ENCODE peak calls at places on chromosomes 5 and 9, in seven cellular contexts. C, V, F, H, W, X and J are unnamed samples.

GRCh38 chr9:81462759-81463158 is 226.6 kb downstream of the TLE1 start:
- DNase-seq in C (no peak), V (no peak), F (no peak), H (no peak), W (no peak), X (no peak), J (no peak)

GRCh38 chr5:106523842-106524241 is 1146.9 kb downstream of the EFNA5 start:
- DNase-seq in C (peak), V (no peak), F (no peak), H (no peak), W (peak), X (no peak), J (no peak)

GRCh38 chr9:120693609-120694008 is 20.7 kb downstream of the MEGF9 start:
- DNase-seq in C (no peak), V (no peak), F (no peak), H (no peak), W (peak), X (no peak), J (no peak)

GRCh38 chr9:75993434-75993833 is 103.0 kb downstream of the PCSK5 start:
- DNase-seq in C (peak), V (no peak), F (no peak), H (no peak), W (peak), X (no peak), J (no peak)

GRCh38 chr5:132771559-132771998 is 5.5 kb downstream of the SEPTIN8 start:
- DNase-seq in C (peak), V (no peak), F (no peak), H (no peak), W (peak), X (no peak), J (no peak)

GRCh38 chr5:150751096-150751891 is 7.5 kb downstream of the DCTN4 start:
- DNase-seq in C (no peak), V (no peak), F (no peak), H (no peak), W (peak), X (no peak), J (no peak)

GRCh38 chr5:95471922-95472321 is 80.8 kb downstream of the FAM81B start:
- DNase-seq in C (no peak), V (no peak), F (no peak), H (no peak), W (peak), X (no peak), J (no peak)

GRCh38 chr9:18726546-18726945 is 252.6 kb downstream of the ADAMTSL1 start:
- DNase-seq in C (no peak), V (no peak), F (no peak), H (no peak), W (peak), X (no peak), J (no peak)

GRCh38 chr5:150567031-150567680 is 59.2 kb downstream of the NDST1 start:
- DNase-seq in C (no peak), V (no peak), F (no peak), H (no peak), W (peak), X (no peak), J (no peak)

GRCh38 chr9:76269789-76270188 is 124.4 kb downstream of the RFK start:
- DNase-seq in C (peak), V (no peak), F (no peak), H (no peak), W (peak), X (no peak), J (no peak)

GRCh38 chr5:109859537-109859936 is 169.8 kb downstream of the MAN2A1 start:
- DNase-seq in C (no peak), V (no peak), F (no peak), H (no peak), W (peak), X (no peak), J (no peak)

GRCh38 chr9:2872307-2872940 is 28.5 kb upstream of the PUM3 start:
- DNase-seq in C (no peak), V (no peak), F (peak), H (no peak), W (peak), X (no peak), J (no peak)

GRCh38 chr9:114621561-114621960 is 10.5 kb downstream of the TMEM268 start:
- DNase-seq in C (no peak), V (no peak), F (no peak), H (no peak), W (no peak), X (no peak), J (no peak)

DNA sequence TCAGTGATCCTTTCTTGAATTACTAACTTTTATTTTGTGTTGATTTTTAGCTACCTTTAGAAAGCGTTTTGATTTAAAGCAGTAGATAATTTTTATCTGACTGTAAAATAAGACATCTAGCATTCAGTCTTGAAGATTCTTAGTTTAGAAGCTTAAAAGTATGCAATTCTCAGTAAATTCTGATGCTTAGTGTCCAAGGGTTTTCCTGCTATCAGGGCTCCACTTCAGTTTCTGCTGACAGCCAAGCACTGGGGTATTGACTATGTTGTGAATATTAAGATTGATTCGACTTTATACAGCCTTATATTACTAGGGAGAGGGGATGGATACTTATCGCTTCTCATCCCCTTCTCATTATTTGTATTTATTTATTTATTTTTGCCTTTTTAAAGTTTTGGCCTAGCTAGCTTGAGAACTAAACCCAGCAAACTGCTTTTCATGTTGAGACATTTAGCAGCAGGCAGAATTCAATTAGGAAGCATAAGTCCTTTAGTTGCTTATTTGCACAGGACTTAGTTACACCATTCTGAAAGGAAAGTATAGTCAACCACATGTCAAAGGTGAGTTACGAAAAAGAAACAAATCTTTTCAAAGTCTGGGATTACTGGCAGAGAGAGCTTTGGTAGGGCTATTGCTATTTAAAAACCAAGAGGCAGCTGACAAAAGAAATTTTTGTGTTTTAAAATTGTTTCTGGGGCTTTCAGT is 2.9 kb downstream of the PBX3 start:
- DNase-seq in C (peak), V (no peak), F (no peak), H (no peak), W (peak), X (no peak), J (no peak)
- TF ChIP-seq CTCF in C (no peak), V (no peak), F (no peak), H (no peak), W (no peak), X (no peak), J (no peak)

GRCh38 chr5:174755103-174755502 is 30.7 kb downstream of the MSX2 start:
- DNase-seq in C (no peak), V (no peak), F (no peak), H (no peak), W (peak), X (no peak), J (no peak)
- TF ChIP-seq CTCF in C (no peak), V (no peak), F (no peak), H (no peak), W (peak), X (peak), J (no peak)

DNA sequence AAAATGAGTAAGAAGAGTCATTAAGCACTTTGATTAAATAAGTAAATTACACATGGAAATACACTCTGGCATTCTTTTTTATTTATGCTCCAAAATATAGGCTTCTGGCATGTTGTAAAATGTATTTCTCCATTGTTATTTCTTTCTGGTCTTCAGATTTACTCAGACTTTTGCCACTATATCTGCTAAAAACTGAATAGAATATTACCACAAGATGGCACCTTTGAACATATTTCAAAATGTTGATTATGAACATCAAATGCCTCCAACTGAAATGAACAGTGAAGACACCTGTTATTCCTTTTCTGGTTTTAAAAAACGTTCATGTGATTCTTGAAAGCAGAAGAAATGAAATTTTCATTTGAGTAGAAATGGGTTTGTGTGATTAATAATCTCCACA is 23.6 kb downstream of the TYRP1 start:
- DNase-seq in C (peak), V (no peak), F (no peak), H (no peak), W (no peak), X (no peak), J (no peak)
- TF ChIP-seq CTCF in C (no peak), V (no peak), F (no peak), H (no peak), W (peak), X (no peak), J (no peak)

GRCh38 chr9:89317282-89317681 is 1.0 kb upstream of the SECISBP2 start:
- DNase-seq in C (no peak), V (no peak), F (no peak), H (no peak), W (no peak), X (no peak), J (no peak)

GRCh38 chr9:89315482-89315881 is 2.8 kb upstream of the SECISBP2 start:
- DNase-seq in C (no peak), V (no peak), F (no peak), H (no peak), W (no peak), X (no peak), J (no peak)

GRCh38 chr9:89323257-89323841 is 5.0 kb downstream of the SECISBP2 start:
- DNase-seq in C (no peak), V (no peak), F (no peak), H (no peak), W (no peak), X (no peak), J (no peak)

GRCh38 chr9:89318123-89319014 is at the start of gene SECISBP2:
- DNase-seq in C (peak), V (peak), F (peak), H (peak), W (peak), X (peak), J (peak)

DNA sequence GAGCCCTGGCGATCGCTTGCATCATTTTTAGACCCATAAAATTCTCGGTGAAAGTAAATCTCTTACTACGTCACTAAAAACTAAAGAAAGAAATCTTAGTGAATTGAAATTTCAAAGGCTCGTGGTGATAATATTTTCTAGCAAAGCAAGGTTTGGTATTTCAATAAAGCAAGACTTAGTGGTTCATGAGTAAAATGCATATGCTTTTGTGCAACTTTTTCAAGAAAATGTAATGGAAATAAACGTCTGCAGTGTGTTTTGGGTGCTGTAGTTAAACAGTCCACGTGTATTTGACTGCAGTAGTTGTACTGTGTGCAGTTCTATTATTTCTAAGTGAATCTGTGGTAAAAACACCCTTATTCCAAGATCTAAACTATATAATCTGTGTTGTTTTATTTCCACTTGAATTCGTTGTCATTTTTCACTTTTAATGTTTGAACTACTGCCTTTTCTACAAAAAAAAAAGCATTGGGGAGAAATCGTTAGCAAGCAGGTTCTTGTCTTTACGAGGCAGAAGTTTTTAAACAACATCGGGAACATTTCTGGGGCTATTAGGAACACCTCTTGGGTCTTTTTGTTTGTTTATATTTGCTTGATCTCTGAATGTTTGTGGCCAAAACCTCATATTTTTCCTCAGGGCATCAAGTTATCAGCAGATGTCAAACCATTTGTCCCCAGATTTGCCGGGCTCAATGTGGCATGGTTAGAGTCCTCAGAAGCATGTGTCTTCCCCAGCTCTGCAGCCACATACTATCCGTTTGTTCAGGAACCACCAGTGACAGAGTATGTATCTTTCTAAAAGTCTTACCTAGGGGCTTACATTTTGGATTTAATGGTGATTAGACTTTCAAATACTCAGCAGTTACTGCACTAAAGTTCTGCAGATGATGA is 960 bp downstream of the SECISBP2 start:
- DNase-seq in C (no peak), V (no peak), F (peak), H (no peak), W (no peak), X (no peak), J (no peak)
- TF ChIP-seq CTCF in C (no peak), V (no peak), F (no peak), H (no peak), W (no peak), X (no peak), J (no peak)

GRCh38 chr5:38638656-38639055 is 82.2 kb upstream of the LIFR start:
- DNase-seq in C (no peak), V (no peak), F (no peak), H (no peak), W (no peak), X (no peak), J (no peak)

GRCh38 chr5:38633505-38633904 is 77.1 kb upstream of the LIFR start:
- DNase-seq in C (no peak), V (no peak), F (no peak), H (no peak), W (no peak), X (no peak), J (no peak)

GRCh38 chr5:38639377-38640011 is 83.0 kb upstream of the LIFR start:
- DNase-seq in C (no peak), V (no peak), F (no peak), H (no peak), W (no peak), X (no peak), J (no peak)

GRCh38 chr5:38634961-38635369 is 78.5 kb upstream of the LIFR start:
- DNase-seq in C (no peak), V (no peak), F (no peak), H (no peak), W (no peak), X (no peak), J (no peak)

GRCh38 chr5:38636626-38637025 is 80.2 kb upstream of the LIFR start:
- DNase-seq in C (no peak), V (no peak), F (no peak), H (no peak), W (no peak), X (peak), J (no peak)
- TF ChIP-seq CTCF in C (no peak), V (no peak), F (no peak), H (no peak), W (no peak), X (no peak), J (no peak)